ENCODE peak calls at places on chromosome 12, in five cellular contexts. One of them, this sample, is unnamed.

GRCh38 chr12:15939111-15939510 is 28.0 kb downstream of the DERA start:
- DNase-seq in activated T-cell treated with anti-CD3 and anti-CD28 coated beads for 48 hours: no peak
- DNase-seq in astrocyte of the spinal cord: no peak
- DNase-seq in dorsolateral prefrontal cortex: no peak
- DNase-seq in coronary artery: no peak
- DNase-seq in this sample: no peak

GRCh38 chr12:82857911-82858533 is 171.3 kb downstream of the TMTC2 start:
- DNase-seq in activated T-cell treated with anti-CD3 and anti-CD28 coated beads for 48 hours: no peak
- DNase-seq in coronary artery: no peak
- DNase-seq in astrocyte of the spinal cord: no peak
- DNase-seq in dorsolateral prefrontal cortex: no peak
- DNase-seq in this sample: no peak

GRCh38 chr12:121038861-121039654 is at the start of gene OASL:
- DNase-seq in coronary artery: no peak
- DNase-seq in activated T-cell treated with anti-CD3 and anti-CD28 coated beads for 48 hours: peak
- DNase-seq in dorsolateral prefrontal cortex: no peak
- DNase-seq in astrocyte of the spinal cord: no peak
- DNase-seq in this sample: no peak

GRCh38 chr12:90281156-90281868 is 572.7 kb upstream of the ATP2B1 start:
- DNase-seq in dorsolateral prefrontal cortex: no peak
- DNase-seq in activated T-cell treated with anti-CD3 and anti-CD28 coated beads for 48 hours: no peak
- DNase-seq in coronary artery: no peak
- DNase-seq in astrocyte of the spinal cord: no peak
- DNase-seq in this sample: no peak

GRCh38 chr12:15581006-15581405 is 208.2 kb downstream of the EPS8 start:
- DNase-seq in activated T-cell treated with anti-CD3 and anti-CD28 coated beads for 48 hours: no peak
- DNase-seq in astrocyte of the spinal cord: peak
- DNase-seq in coronary artery: no peak
- DNase-seq in dorsolateral prefrontal cortex: no peak
- DNase-seq in this sample: no peak

GRCh38 chr12:24562761-24563392 is 386.0 kb downstream of the BCAT1 start:
- DNase-seq in coronary artery: no peak
- DNase-seq in dorsolateral prefrontal cortex: no peak
- DNase-seq in astrocyte of the spinal cord: peak
- DNase-seq in activated T-cell treated with anti-CD3 and anti-CD28 coated beads for 48 hours: no peak
- DNase-seq in this sample: no peak

GRCh38 chr12:122874081-122874480 is 21.8 kb downstream of the VPS37B start:
- DNase-seq in astrocyte of the spinal cord: no peak
- DNase-seq in activated T-cell treated with anti-CD3 and anti-CD28 coated beads for 48 hours: no peak
- DNase-seq in coronary artery: no peak
- DNase-seq in dorsolateral prefrontal cortex: no peak
- DNase-seq in this sample: no peak

GRCh38 chr12:22415342-22416309 is 81.1 kb upstream of the ST8SIA1 start:
- DNase-seq in dorsolateral prefrontal cortex: no peak
- DNase-seq in astrocyte of the spinal cord: peak
- DNase-seq in coronary artery: no peak
- DNase-seq in activated T-cell treated with anti-CD3 and anti-CD28 coated beads for 48 hours: no peak
- DNase-seq in this sample: no peak

GRCh38 chr12:54631988-54632728 is 2.5 kb downstream of the LACRT start:
- DNase-seq in dorsolateral prefrontal cortex: no peak
- DNase-seq in astrocyte of the spinal cord: no peak
- DNase-seq in coronary artery: no peak
- DNase-seq in activated T-cell treated with anti-CD3 and anti-CD28 coated beads for 48 hours: no peak
- DNase-seq in this sample: no peak

GRCh38 chr12:39897315-39897714 is 208.6 kb downstream of the SLC2A13 start:
- DNase-seq in astrocyte of the spinal cord: no peak
- DNase-seq in dorsolateral prefrontal cortex: no peak
- DNase-seq in activated T-cell treated with anti-CD3 and anti-CD28 coated beads for 48 hours: no peak
- DNase-seq in coronary artery: no peak
- DNase-seq in this sample: no peak

GRCh38 chr12:104877107-104877705 is 80.9 kb downstream of the SLC41A2 start:
- DNase-seq in activated T-cell treated with anti-CD3 and anti-CD28 coated beads for 48 hours: no peak
- DNase-seq in astrocyte of the spinal cord: peak
- DNase-seq in dorsolateral prefrontal cortex: no peak
- DNase-seq in coronary artery: no peak
- DNase-seq in this sample: no peak

GRCh38 chr12:70052931-70053497 is 190.2 kb upstream of the CNOT2 start:
- DNase-seq in astrocyte of the spinal cord: peak
- DNase-seq in activated T-cell treated with anti-CD3 and anti-CD28 coated beads for 48 hours: no peak
- DNase-seq in coronary artery: no peak
- DNase-seq in dorsolateral prefrontal cortex: no peak
- DNase-seq in this sample: no peak

GRCh38 chr12:84954415-84954814 is 41.8 kb upstream of the SLC6A15 start:
- DNase-seq in astrocyte of the spinal cord: no peak
- DNase-seq in activated T-cell treated with anti-CD3 and anti-CD28 coated beads for 48 hours: no peak
- DNase-seq in dorsolateral prefrontal cortex: no peak
- DNase-seq in coronary artery: no peak
- DNase-seq in this sample: no peak

GRCh38 chr12:26229910-26230309 is 34.5 kb downstream of the SSPN start:
- DNase-seq in activated T-cell treated with anti-CD3 and anti-CD28 coated beads for 48 hours: no peak
- DNase-seq in coronary artery: no peak
- DNase-seq in astrocyte of the spinal cord: peak
- DNase-seq in dorsolateral prefrontal cortex: no peak
- DNase-seq in this sample: no peak

GRCh38 chr12:55659486-55660385 is 23.0 kb downstream of the OR10P1 start:
- DNase-seq in dorsolateral prefrontal cortex: no peak
- DNase-seq in activated T-cell treated with anti-CD3 and anti-CD28 coated beads for 48 hours: no peak
- DNase-seq in astrocyte of the spinal cord: no peak
- DNase-seq in coronary artery: no peak
- DNase-seq in this sample: no peak

GRCh38 chr12:65965358-65965757 is 141.1 kb downstream of the HMGA2 start:
- DNase-seq in activated T-cell treated with anti-CD3 and anti-CD28 coated beads for 48 hours: no peak
- DNase-seq in astrocyte of the spinal cord: peak
- DNase-seq in dorsolateral prefrontal cortex: no peak
- DNase-seq in coronary artery: no peak
- DNase-seq in this sample: no peak

GRCh38 chr12:108852674-108853073 is 4.7 kb downstream of the SSH1 start:
- DNase-seq in astrocyte of the spinal cord: no peak
- DNase-seq in dorsolateral prefrontal cortex: no peak
- DNase-seq in activated T-cell treated with anti-CD3 and anti-CD28 coated beads for 48 hours: no peak
- DNase-seq in coronary artery: no peak
- DNase-seq in this sample: no peak

GRCh38 chr12:69948874-69949273 is 123.8 kb downstream of the MYRFL start:
- DNase-seq in coronary artery: no peak
- DNase-seq in dorsolateral prefrontal cortex: no peak
- DNase-seq in activated T-cell treated with anti-CD3 and anti-CD28 coated beads for 48 hours: no peak
- DNase-seq in astrocyte of the spinal cord: no peak
- DNase-seq in this sample: no peak

GRCh38 chr12:123916729-123917128 is 55.9 kb downstream of the CCDC92 start:
- DNase-seq in astrocyte of the spinal cord: no peak
- DNase-seq in activated T-cell treated with anti-CD3 and anti-CD28 coated beads for 48 hours: peak
- DNase-seq in coronary artery: no peak
- DNase-seq in dorsolateral prefrontal cortex: no peak
- DNase-seq in this sample: no peak

GRCh38 chr12:94534761-94535613 is 75.3 kb upstream of the CEP83 start:
- DNase-seq in activated T-cell treated with anti-CD3 and anti-CD28 coated beads for 48 hours: no peak
- DNase-seq in coronary artery: no peak
- DNase-seq in dorsolateral prefrontal cortex: no peak
- DNase-seq in astrocyte of the spinal cord: no peak
- DNase-seq in this sample: no peak

GRCh38 chr12:124747426-124748161 is 116.1 kb downstream of the SCARB1 start:
- DNase-seq in coronary artery: no peak
- DNase-seq in activated T-cell treated with anti-CD3 and anti-CD28 coated beads for 48 hours: no peak
- DNase-seq in dorsolateral prefrontal cortex: no peak
- DNase-seq in astrocyte of the spinal cord: peak
- DNase-seq in this sample: no peak

GRCh38 chr12:77214136-77214535 is 148.8 kb upstream of the E2F7 start:
- DNase-seq in coronary artery: no peak
- DNase-seq in activated T-cell treated with anti-CD3 and anti-CD28 coated beads for 48 hours: no peak
- DNase-seq in astrocyte of the spinal cord: peak
- DNase-seq in dorsolateral prefrontal cortex: no peak
- DNase-seq in this sample: no peak

GRCh38 chr12:15590180-15590826 is 198.9 kb downstream of the EPS8 start:
- DNase-seq in astrocyte of the spinal cord: peak
- DNase-seq in coronary artery: peak
- DNase-seq in dorsolateral prefrontal cortex: peak
- DNase-seq in activated T-cell treated with anti-CD3 and anti-CD28 coated beads for 48 hours: peak
- DNase-seq in this sample: no peak

GRCh38 chr12:51392556-51393237 is 1.5 kb upstream of the GALNT6 start:
- DNase-seq in activated T-cell treated with anti-CD3 and anti-CD28 coated beads for 48 hours: no peak
- DNase-seq in dorsolateral prefrontal cortex: no peak
- DNase-seq in coronary artery: peak
- DNase-seq in astrocyte of the spinal cord: no peak
- DNase-seq in this sample: peak

GRCh38 chr12:16604853-16605252 is 1.1 kb downstream of the LMO3 start:
- DNase-seq in coronary artery: no peak
- DNase-seq in activated T-cell treated with anti-CD3 and anti-CD28 coated beads for 48 hours: no peak
- DNase-seq in dorsolateral prefrontal cortex: peak
- DNase-seq in astrocyte of the spinal cord: no peak
- DNase-seq in this sample: peak

GRCh38 chr12:8886515-8887284 is 27.6 kb upstream of the PHC1 start:
- DNase-seq in activated T-cell treated with anti-CD3 and anti-CD28 coated beads for 48 hours: no peak
- DNase-seq in astrocyte of the spinal cord: no peak
- DNase-seq in coronary artery: no peak
- DNase-seq in dorsolateral prefrontal cortex: no peak
- DNase-seq in this sample: no peak

GRCh38 chr12:122732611-122733010 is 2.0 kb upstream of the HCAR1 start:
- DNase-seq in activated T-cell treated with anti-CD3 and anti-CD28 coated beads for 48 hours: no peak
- DNase-seq in coronary artery: no peak
- DNase-seq in dorsolateral prefrontal cortex: no peak
- DNase-seq in astrocyte of the spinal cord: no peak
- DNase-seq in this sample: peak

GRCh38 chr12:110543252-110543959 is 39.7 kb downstream of the PPTC7 start:
- DNase-seq in dorsolateral prefrontal cortex: peak
- DNase-seq in astrocyte of the spinal cord: peak
- DNase-seq in activated T-cell treated with anti-CD3 and anti-CD28 coated beads for 48 hours: no peak
- DNase-seq in coronary artery: peak
- DNase-seq in this sample: peak

GRCh38 chr12:51217133-51217967 is 512 bp downstream of the POU6F1 start:
- DNase-seq in astrocyte of the spinal cord: no peak
- DNase-seq in coronary artery: peak
- DNase-seq in dorsolateral prefrontal cortex: peak
- DNase-seq in activated T-cell treated with anti-CD3 and anti-CD28 coated beads for 48 hours: peak
- DNase-seq in this sample: no peak

GRCh38 chr12:64675795-64676194 is 65.5 kb downstream of the RASSF3 start:
- DNase-seq in coronary artery: peak
- DNase-seq in astrocyte of the spinal cord: peak
- DNase-seq in activated T-cell treated with anti-CD3 and anti-CD28 coated beads for 48 hours: no peak
- DNase-seq in dorsolateral prefrontal cortex: no peak
- DNase-seq in this sample: no peak

GRCh38 chr12:113422030-113422900 is at the start of gene SDSL:
- DNase-seq in dorsolateral prefrontal cortex: peak
- DNase-seq in astrocyte of the spinal cord: peak
- DNase-seq in activated T-cell treated with anti-CD3 and anti-CD28 coated beads for 48 hours: peak
- DNase-seq in coronary artery: peak
- DNase-seq in this sample: no peak

GRCh38 chr12:102755271-102755670 is 161.8 kb downstream of the PAH start:
- DNase-seq in astrocyte of the spinal cord: no peak
- DNase-seq in activated T-cell treated with anti-CD3 and anti-CD28 coated beads for 48 hours: no peak
- DNase-seq in dorsolateral prefrontal cortex: no peak
- DNase-seq in coronary artery: no peak
- DNase-seq in this sample: no peak